ENCODE peak calls at places on chromosomes 3 and 15, in five cellular contexts. H is HepG2; N is B cell; T is AG09319; S is CD4-positive, alpha-beta T cell. A is an unnamed sample.

GRCh38 chr3:191634902-191635301 is 173.9 kb downstream of the PYDC2 start:
- DNase-seq in T (no peak), H (no peak), S (no peak), N (no peak), A (no peak)

GRCh38 chr3:172129868-172130751 is 90.7 kb downstream of the FNDC3B start:
- DNase-seq in S (no peak), N (no peak), H (peak), T (peak), A (peak)

GRCh38 chr15:62495670-62496328 is 330.7 kb upstream of the C2CD4B start:
- DNase-seq in T (peak), S (no peak), N (no peak), H (no peak), A (no peak)

GRCh38 chr3:148737104-148737525 is 39.4 kb downstream of the AGTR1 start:
- DNase-seq in N (no peak), T (no peak), H (peak), S (no peak), A (no peak)

GRCh38 chr3:160163259-160163878 is 61.9 kb upstream of the C3orf80 start:
- DNase-seq in S (no peak), N (no peak), H (peak), T (no peak), A (no peak)

GRCh38 chr3:121295966-121296365 is 249.8 kb downstream of the POLQ start:
- DNase-seq in S (no peak), H (no peak), T (no peak), N (no peak), A (no peak)

GRCh38 chr15:64144565-64145281 is 6.8 kb upstream of the SNX22 start:
- DNase-seq in H (no peak), T (no peak), S (no peak), N (peak), A (no peak)

GRCh38 chr15:88655780-88656488 is 17.1 kb downstream of the ISG20 start:
- DNase-seq in T (no peak), S (no peak), N (peak), H (no peak), A (no peak)

GRCh38 chr3:50587806-50588758 is 18.8 kb downstream of the HEMK1 start:
- DNase-seq in S (no peak), N (no peak), H (peak), T (no peak), A (no peak)

GRCh38 chr3:172156309-172156998 is 117.1 kb downstream of the FNDC3B start:
- DNase-seq in S (no peak), N (no peak), H (no peak), T (no peak), A (no peak)

GRCh38 chr3:99700637-99701268 is 62.4 kb downstream of the COL8A1 start:
- DNase-seq in N (no peak), T (no peak), S (no peak), H (peak), A (no peak)

GRCh38 chr3:47567149-47567548 is 11.5 kb downstream of the CSPG5 start:
- DNase-seq in N (no peak), H (no peak), S (no peak), T (no peak), A (no peak)

GRCh38 chr15:20345401-20345958 is 196.1 kb downstream of the GOLGA6L6 start:
- DNase-seq in S (no peak), N (peak), T (no peak), H (no peak), A (no peak)

GRCh38 chr15:76823903-76824302 is 81.2 kb downstream of the SCAPER start:
- DNase-seq in S (no peak), T (no peak), H (no peak), N (no peak), A (no peak)

GRCh38 chr15:30941520-30941919 is 37.8 kb downstream of the FAN1 start:
- DNase-seq in N (no peak), H (no peak), T (no peak), S (no peak), A (no peak)
- TF ChIP-seq CTCF in N (no peak), H (no peak), T (no peak), S (no peak), A (no peak)

GRCh38 chr3:133376805-133377204 is 23.1 kb upstream of the BFSP2 start:
- DNase-seq in T (no peak), H (no peak), N (no peak), S (no peak), A (no peak)

GRCh38 chr3:133371676-133372075 is 28.2 kb upstream of the BFSP2 start:
- DNase-seq in H (no peak), T (no peak), N (no peak), S (no peak), A (no peak)

GRCh38 chr3:133377396-133377795 is 22.5 kb upstream of the BFSP2 start:
- DNase-seq in S (no peak), N (no peak), H (peak), T (peak), A (no peak)

GRCh38 chr3:133371181-133371580 is 28.7 kb upstream of the BFSP2 start:
- DNase-seq in H (no peak), T (no peak), S (no peak), N (no peak), A (no peak)

GRCh38 chr3:133374706-133375105 is 25.1 kb upstream of the BFSP2 start:
- DNase-seq in T (no peak), H (no peak), S (no peak), N (no peak), A (no peak)
- TF ChIP-seq CTCF in T (no peak), H (no peak), S (no peak), N (no peak), A (no peak)

GRCh38 chr3:53913401-53913800 is 21.7 kb upstream of the SELENOK start:
- DNase-seq in N (no peak), H (no peak), T (no peak), S (no peak), A (no peak)
- TF ChIP-seq CTCF in N (no peak), H (no peak), T (no peak), S (no peak), A (no peak)

DNA sequence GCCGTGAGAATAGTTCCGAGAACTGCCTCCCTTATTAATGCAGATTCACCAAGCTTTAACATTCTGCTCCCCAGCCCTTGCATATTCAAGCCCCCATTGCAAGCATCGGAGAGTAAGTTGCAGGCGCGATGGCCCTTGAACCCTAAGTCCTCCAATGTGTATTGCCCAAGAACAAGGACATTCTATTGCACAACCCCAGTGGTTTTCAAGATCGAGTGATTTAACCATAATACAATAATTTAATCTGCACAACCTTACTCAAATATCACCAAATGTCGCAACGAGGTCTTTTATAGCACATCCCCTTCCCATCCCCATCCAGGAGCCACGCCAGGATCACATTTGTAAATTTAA is 21.7 kb upstream of the PLXND1 start:
- DNase-seq in N (no peak), T (no peak), H (no peak), S (no peak), A (no peak)
- TF ChIP-seq CTCF in N (no peak), T (no peak), H (no peak), S (no peak), A (peak)

GRCh38 chr3:57464011-57464410 is 80.1 kb downstream of the DNAH12 start:
- DNase-seq in S (no peak), N (no peak), H (no peak), T (no peak), A (no peak)

DNA sequence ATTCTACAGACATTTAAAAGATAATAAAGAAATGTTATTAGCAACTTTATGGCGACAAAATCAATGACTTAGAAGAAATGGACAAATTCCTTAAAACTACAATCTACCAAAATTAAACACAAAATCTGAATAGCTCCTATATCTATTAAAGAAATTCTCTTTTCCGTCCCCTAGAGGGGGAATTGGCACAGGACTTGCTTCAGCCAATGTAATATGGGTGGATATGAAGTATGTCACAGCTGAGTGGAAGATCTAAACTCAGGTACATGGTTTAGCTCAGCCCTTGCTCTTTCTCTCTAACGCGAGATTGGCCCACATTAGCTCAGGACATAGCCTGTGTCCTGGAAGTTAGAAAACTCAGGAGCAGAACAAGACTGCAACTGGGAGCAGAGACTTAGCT is 79.3 kb downstream of the DNAH12 start:
- DNase-seq in T (no peak), N (no peak), S (no peak), H (peak), A (no peak)
- TF ChIP-seq CTCF in T (no peak), N (no peak), S (no peak), H (no peak), A (no peak)

GRCh38 chr15:52765779-52766178 is 24.4 kb downstream of the ONECUT1 start:
- DNase-seq in H (peak), N (no peak), T (no peak), S (no peak), A (no peak)
- TF ChIP-seq CTCF in H (peak), N (no peak), T (peak), S (no peak), A (peak)

GRCh38 chr15:23628612-23629233 is 18.9 kb downstream of the MAGEL2 start:
- DNase-seq in N (no peak), T (no peak), S (no peak), H (no peak), A (no peak)

DNA sequence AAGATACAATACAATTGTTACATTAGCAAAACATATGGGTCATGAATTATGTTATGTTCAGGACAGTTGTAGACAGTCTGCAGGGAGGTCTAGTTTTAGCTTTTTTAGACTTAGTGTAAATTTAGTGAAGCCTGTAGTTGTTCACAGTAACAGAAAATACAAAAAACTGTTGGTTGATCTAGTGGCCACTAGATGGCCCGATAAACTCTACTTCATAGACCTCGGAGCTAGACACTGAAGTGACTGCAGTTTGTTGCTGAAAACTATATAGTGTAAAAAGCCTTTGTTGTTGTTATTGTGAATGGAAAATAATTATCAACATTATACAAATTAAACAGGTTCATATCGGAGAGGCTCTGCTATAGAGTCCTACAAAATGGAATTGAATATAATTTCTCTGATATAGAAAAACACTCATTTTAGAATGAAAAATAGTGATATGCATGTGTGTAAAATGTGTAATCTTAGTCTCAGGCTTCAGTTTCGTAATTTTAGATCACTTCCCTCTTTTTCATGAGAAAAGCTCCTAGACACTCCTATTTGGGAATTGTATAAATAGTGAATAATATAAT is 18.3 kb downstream of the MAGEL2 start:
- DNase-seq in T (no peak), N (no peak), H (no peak), S (no peak), A (no peak)
- TF ChIP-seq CTCF in T (peak), N (peak), H (peak), S (peak), A (no peak)

GRCh38 chr15:74787251-74788041 is 5.6 kb downstream of the CSK start:
- DNase-seq in N (peak), T (no peak), H (no peak), S (peak), A (peak)
- TF ChIP-seq CTCF in N (peak), T (peak), H (peak), S (peak), A (peak)

A was measured in CD14-positive monocyte.